ENCODE peak calls at places on chromosome X, in six cellular contexts. U is NCI-H1105; S is GM23248; K is ACHN; E is progenitor cell of endocrine pancreas; C is stimulated activated CD8-positive, alpha-beta memory T cell treated with anti-CD3 and anti-CD28 coated beads, Interleukin-4, amount 100 ng/mL, for 24 hours. V is an unnamed sample.

GRCh38 chrX:154784149-154784985 is 20.9 kb downstream of the MPP1 start:
- DNase-seq in E (no peak), U (no peak), C (no peak), S (no peak), K (no peak), V (no peak)

GRCh38 chrX:41779058-41779564 is 55.1 kb downstream of the GPR82 start:
- DNase-seq in C (no peak), S (peak), K (peak), E (no peak), U (peak), V (no peak)

GRCh38 chrX:66602381-66602938 is 36.4 kb downstream of the EDA2R start:
- DNase-seq in U (no peak), S (no peak), E (no peak), K (no peak), C (no peak), V (no peak)

GRCh38 chrX:69073721-69074120 is 91.5 kb downstream of the PJA1 start:
- DNase-seq in K (no peak), S (no peak), C (no peak), U (no peak), E (no peak), V (no peak)

GRCh38 chrX:154990496-154990895 is 32.0 kb downstream of the F8 start:
- DNase-seq in C (no peak), E (no peak), K (no peak), S (no peak), U (no peak), V (no peak)

GRCh38 chrX:135114392-135114791 is 5.9 kb downstream of the ETDB start:
- DNase-seq in C (no peak), E (no peak), U (no peak), S (no peak), K (no peak), V (no peak)

GRCh38 chrX:11151799-11152591 is 40.9 kb downstream of the HCCS start:
- DNase-seq in S (no peak), E (no peak), C (no peak), U (peak), K (no peak), V (no peak)

GRCh38 chrX:110341189-110342035 is 17.2 kb upstream of the RTL9 start:
- DNase-seq in U (no peak), E (no peak), C (no peak), K (peak), S (peak), V (no peak)

GRCh38 chrX:154083134-154083517 is 14.4 kb downstream of the MECP2 start:
- DNase-seq in U (no peak), C (no peak), S (no peak), K (no peak), E (no peak), V (no peak)